ENCODE peak calls at places on chromosomes 3 and 15, in five cellular contexts. J is 8988T; X is dorsolateral prefrontal cortex; K is nephron progenitor cell; R is stimulated activated CD8-positive, alpha-beta memory T cell treated with anti-CD3 and anti-CD28 coated beads, Interleukin-2, amount 100 ng/mL, for 48 hours. H is an unnamed sample.

GRCh38 chr3:32969656-32970055 is 18.2 kb downstream of the CCR4 start:
- DNase-seq in K (no peak), R (no peak), X (no peak), J (no peak), H (no peak)

GRCh38 chr3:39142067-39142466 is 11.3 kb downstream of the CSRNP1 start:
- DNase-seq in K (no peak), R (no peak), J (no peak), X (no peak), H (no peak)

GRCh38 chr15:81752974-81753373 is 292.8 kb downstream of the MEX3B start:
- DNase-seq in X (no peak), J (no peak), K (no peak), R (no peak), H (no peak)

GRCh38 chr15:99385865-99386264 is 134.6 kb downstream of the LRRC28 start:
- DNase-seq in X (no peak), K (no peak), R (no peak), J (no peak), H (no peak)

GRCh38 chr15:83475551-83475950 is 28.4 kb downstream of the SH3GL3 start:
- DNase-seq in X (no peak), K (no peak), R (no peak), J (peak), H (no peak)

GRCh38 chr3:43872301-43872700 is 181.6 kb downstream of the ABHD5 start:
- DNase-seq in R (no peak), J (peak), K (no peak), X (no peak), H (no peak)

GRCh38 chr3:194284351-194284750 is 66.8 kb downstream of the CPN2 start:
- DNase-seq in J (no peak), X (no peak), K (no peak), R (no peak), H (no peak)

GRCh38 chr3:126908752-126909275 is 74.1 kb upstream of the PLXNA1 start:
- DNase-seq in J (no peak), X (no peak), R (no peak), K (no peak), H (no peak)